ENCODE peak calls at places on chromosomes 11 and 22, in eight cellular contexts. I is AG09309; Y is pulmonary artery endothelial cell; N is left lobe of liver; X is COLO829; J is iris pigment epithelial cell; F is brain microvascular endothelial cell; W is stimulated activated CD4-positive, alpha-beta T cell treated with anti-CD3 and anti-CD28 coated beads, Interleukin-1b, Interleukin-23, amount 100 ng/mL, for 4 hours. P is an unnamed sample.

GRCh38 chr11:47366020-47366490 is 12.3 kb downstream of the SPI1 start:
- DNase-seq in I (no peak), Y (no peak), N (no peak), X (no peak), J (no peak), F (no peak), W (no peak), P (no peak)

GRCh38 chr11:2092956-2093412 is 46.2 kb downstream of the IGF2 start:
- DNase-seq in I (no peak), Y (no peak), N (peak), X (no peak), J (peak), F (peak), W (no peak), P (peak)

GRCh38 chr22:44782286-44782830 is 30.0 kb downstream of the ARHGAP8 start:
- DNase-seq in I (no peak), Y (no peak), N (no peak), X (no peak), J (no peak), F (no peak), W (no peak), P (no peak)

GRCh38 chr11:102625163-102625562 is at the start of gene MMP20:
- DNase-seq in I (no peak), Y (no peak), N (no peak), X (no peak), J (no peak), F (no peak), W (no peak), P (no peak)

GRCh38 chr11:57379732-57380131 is 1.2 kb downstream of the PRG3 start:
- DNase-seq in I (no peak), Y (no peak), N (no peak), X (no peak), J (peak), F (no peak), W (no peak), P (peak)

GRCh38 chr11:131463162-131463561 is 92.7 kb downstream of the NTM start:
- DNase-seq in I (no peak), Y (no peak), N (no peak), X (no peak), J (no peak), F (no peak), W (no peak), P (no peak)

GRCh38 chr11:9250139-9250582 is 15.0 kb downstream of the DENND5A start:
- DNase-seq in I (no peak), Y (no peak), N (no peak), X (no peak), J (peak), F (no peak), W (no peak), P (no peak)

GRCh38 chr11:47412152-47412746 is 3.9 kb downstream of the SLC39A13 start:
- DNase-seq in I (no peak), Y (no peak), N (no peak), X (peak), J (no peak), F (no peak), W (peak), P (peak)

GRCh38 chr11:43985386-43985752 is 42.9 kb downstream of the C11orf96 start:
- DNase-seq in I (no peak), Y (no peak), N (no peak), X (no peak), J (no peak), F (no peak), W (no peak), P (no peak)

GRCh38 chr11:76248210-76248609 is 41.9 kb upstream of the WNT11 start:
- DNase-seq in I (no peak), Y (no peak), N (no peak), X (no peak), J (peak), F (no peak), W (no peak), P (no peak)

GRCh38 chr11:128914216-128915147 is 23.3 kb downstream of the KCNJ5 start:
- DNase-seq in I (no peak), Y (no peak), N (no peak), X (no peak), J (no peak), F (no peak), W (no peak), P (no peak)

GRCh38 chr11:15852179-15852578 is 504.2 kb downstream of the SOX6 start:
- DNase-seq in I (no peak), Y (no peak), N (no peak), X (peak), J (peak), F (peak), W (no peak), P (peak)

GRCh38 chr11:47004595-47005033 is 68.1 kb downstream of the CSTPP1 start:
- DNase-seq in I (peak), Y (peak), N (peak), X (peak), J (peak), F (peak), W (no peak), P (peak)

GRCh38 chr22:31342389-31343125 is 3.6 kb downstream of the PATZ1 start:
- DNase-seq in I (no peak), Y (no peak), N (no peak), X (no peak), J (no peak), F (no peak), W (no peak), P (no peak)

GRCh38 chr11:1827931-1828330 is 6.9 kb upstream of the SYT8 start:
- DNase-seq in I (no peak), Y (no peak), N (no peak), X (no peak), J (no peak), F (no peak), W (no peak), P (no peak)

GRCh38 chr11:44631831-44632230 is 66.4 kb downstream of the CD82 start:
- DNase-seq in I (no peak), Y (no peak), N (peak), X (no peak), J (no peak), F (no peak), W (no peak), P (no peak)

GRCh38 chr11:73963861-73964260 is 13.0 kb downstream of the DNAJB13 start:
- DNase-seq in I (no peak), Y (no peak), N (no peak), X (no peak), J (no peak), F (no peak), W (no peak), P (no peak)

GRCh38 chr22:19448739-19449421 is 1.4 kb upstream of the C22orf39 start:
- DNase-seq in I (no peak), Y (no peak), N (no peak), X (no peak), J (no peak), F (no peak), W (peak), P (no peak)

GRCh38 chr11:64304316-64305072 is 830 bp upstream of the ESRRA start:
- DNase-seq in I (peak), Y (no peak), N (peak), X (peak), J (peak), F (peak), W (peak), P (peak)

GRCh38 chr11:8776209-8776608 is 93.6 kb downstream of the RPL27A start:
- DNase-seq in I (no peak), Y (no peak), N (no peak), X (no peak), J (no peak), F (no peak), W (no peak), P (no peak)

GRCh38 chr22:39003165-39003638 is 10.9 kb upstream of the APOBEC3C start:
- DNase-seq in I (peak), Y (peak), N (peak), X (peak), J (peak), F (peak), W (peak), P (peak)

GRCh38 chr11:67382481-67383136 is 9.2 kb upstream of the RAD9A start:
- DNase-seq in I (no peak), Y (no peak), N (peak), X (peak), J (peak), F (peak), W (peak), P (peak)

GRCh38 chr11:130581631-130582030 is 133.2 kb downstream of the ADAMTS15 start:
- DNase-seq in I (no peak), Y (no peak), N (no peak), X (peak), J (no peak), F (peak), W (no peak), P (peak)

GRCh38 chr11:76706667-76707066 is 36.1 kb upstream of the LRRC32 start:
- DNase-seq in I (no peak), Y (no peak), N (no peak), X (no peak), J (no peak), F (no peak), W (no peak), P (no peak)

GRCh38 chr22:22161924-22162851 is 82.4 kb upstream of the VPREB1 start:
- DNase-seq in I (no peak), Y (no peak), N (no peak), X (no peak), J (no peak), F (no peak), W (no peak), P (no peak)

GRCh38 chr11:35322321-35322979 is 96.9 kb downstream of the SLC1A2 start:
- DNase-seq in I (no peak), Y (no peak), N (no peak), X (no peak), J (no peak), F (no peak), W (no peak), P (no peak)

GRCh38 chr11:79600747-79601146 is 159.9 kb upstream of the TENM4 start:
- DNase-seq in I (no peak), Y (no peak), N (no peak), X (no peak), J (no peak), F (no peak), W (no peak), P (no peak)

GRCh38 chr22:37807410-37808293 is at the start of gene GCAT:
- DNase-seq in I (peak), Y (peak), N (peak), X (peak), J (peak), F (peak), W (peak), P (peak)

GRCh38 chr11:107017433-107018227 is 646 bp downstream of the GUCY1A2 start:
- DNase-seq in I (no peak), Y (no peak), N (peak), X (no peak), J (peak), F (no peak), W (peak), P (peak)